ENCODE peak calls at places on chromosomes 12 and 14, in nine cellular contexts. G is GM23248; Y is GM20000; V is H9; W is naive thymus-derived CD8-positive, alpha-beta T cell; C is SK-N-SH; T is HuH-7.5; K is C1 segment of cervical spinal cord; J is PC-9. N is an unnamed sample.

GRCh38 chr12:20150835-20151234 is 217.5 kb upstream of the PDE3A start:
- DNase-seq in W (no peak), Y (no peak), T (no peak), K (no peak), J (no peak), G (no peak), C (peak), V (no peak), N (no peak)

GRCh38 chr12:53937099-53937498 is 1.5 kb upstream of the HOXC13 start:
- DNase-seq in K (no peak), G (no peak), C (no peak), V (no peak), Y (no peak), J (no peak), T (no peak), W (no peak), N (no peak)

GRCh38 chr12:49553512-49554088 is 14.3 kb downstream of the MCRS1 start:
- DNase-seq in J (no peak), W (no peak), K (no peak), C (peak), T (no peak), V (no peak), G (peak), Y (peak), N (no peak)

GRCh38 chr12:72246370-72246769 is 25.8 kb upstream of the TRHDE start:
- DNase-seq in J (no peak), T (no peak), G (no peak), K (no peak), Y (no peak), C (no peak), V (no peak), W (no peak), N (no peak)

GRCh38 chr12:78878447-78878846 is 13.9 kb downstream of the SYT1 start:
- DNase-seq in K (no peak), W (no peak), Y (no peak), V (no peak), G (no peak), J (no peak), C (no peak), T (no peak), N (no peak)

GRCh38 chr12:131773582-131774221 is 54.5 kb upstream of the MMP17 start:
- DNase-seq in C (no peak), Y (peak), G (no peak), W (no peak), K (no peak), V (peak), T (no peak), J (no peak), N (no peak)

GRCh38 chr12:25308761-25309160 is 58.0 kb upstream of the KRAS start:
- DNase-seq in J (no peak), T (no peak), Y (no peak), C (no peak), V (no peak), G (peak), K (no peak), W (no peak), N (no peak)

GRCh38 chr12:120314220-120314619 is 12.1 kb downstream of the SIRT4 start:
- DNase-seq in Y (no peak), J (no peak), W (no peak), C (no peak), V (peak), G (peak), K (no peak), T (no peak), N (no peak)

GRCh38 chr14:67857778-67858350 is 38.3 kb downstream of the RAD51B start:
- DNase-seq in T (no peak), K (no peak), Y (no peak), W (no peak), J (no peak), C (no peak), G (no peak), V (peak), N (no peak)

GRCh38 chr12:111868676-111869588 is 26.9 kb downstream of the MAPKAPK5 start:
- DNase-seq in T (no peak), K (no peak), C (no peak), Y (no peak), G (no peak), W (no peak), V (peak), J (no peak), N (no peak)

GRCh38 chr14:58171090-58171489 is 19.1 kb upstream of the ARMH4 start:
- DNase-seq in C (peak), G (peak), J (peak), Y (peak), K (peak), T (peak), W (no peak), V (peak), N (no peak)

GRCh38 chr14:65864549-65864948 is 452.0 kb downstream of the FUT8 start:
- DNase-seq in G (no peak), T (no peak), Y (no peak), K (no peak), J (no peak), C (no peak), V (no peak), W (no peak), N (no peak)

GRCh38 chr14:98177551-98177950 is 1094.4 kb downstream of the BCL11B start:
- DNase-seq in K (no peak), Y (no peak), V (no peak), J (no peak), T (no peak), G (no peak), C (no peak), W (peak), N (peak)

GRCh38 chr14:92503756-92504491 is 9.7 kb upstream of the RIN3 start:
- DNase-seq in T (peak), Y (no peak), V (no peak), C (no peak), W (no peak), G (peak), K (no peak), J (peak), N (no peak)

GRCh38 chr12:119681139-119681538 is 13.2 kb downstream of the PRKAB1 start:
- DNase-seq in G (no peak), J (no peak), V (no peak), K (no peak), T (no peak), W (no peak), C (no peak), Y (no peak), N (no peak)

GRCh38 chr12:30108666-30109065 is 324.9 kb upstream of the TMTC1 start:
- DNase-seq in V (no peak), J (no peak), G (no peak), C (no peak), T (no peak), K (no peak), W (no peak), Y (no peak), N (no peak)

GRCh38 chr14:64671591-64671990 is 32.6 kb upstream of the PLEKHG3 start:
- DNase-seq in K (no peak), C (peak), J (no peak), V (no peak), W (no peak), Y (peak), G (peak), T (peak), N (no peak)

GRCh38 chr12:89281534-89281857 is 70.8 kb downstream of the DUSP6 start:
- DNase-seq in T (no peak), Y (no peak), K (no peak), C (no peak), J (no peak), G (no peak), W (no peak), V (no peak), N (no peak)

GRCh38 chr12:92134638-92135274 is 10.9 kb downstream of the BTG1 start:
- DNase-seq in G (peak), T (no peak), C (no peak), W (no peak), J (no peak), V (no peak), Y (no peak), K (no peak), N (no peak)

GRCh38 chr12:11648514-11649412 is 711 bp upstream of the ETV6 start:
- DNase-seq in C (peak), K (peak), J (peak), G (peak), W (peak), Y (peak), V (peak), T (peak), N (peak)

GRCh38 chr12:31900271-31900670 is 58.9 kb upstream of the RESF1 start:
- DNase-seq in J (no peak), T (no peak), V (no peak), W (no peak), Y (no peak), C (no peak), K (no peak), G (no peak), N (no peak)

GRCh38 chr12:68743416-68743815 is 2.6 kb upstream of the SLC35E3 start:
- DNase-seq in K (no peak), T (no peak), Y (no peak), V (no peak), J (no peak), W (no peak), C (no peak), G (peak), N (no peak)

GRCh38 chr14:69505338-69506240 is 21.1 kb downstream of the PLEKHD1 start:
- DNase-seq in C (no peak), W (no peak), K (no peak), V (no peak), T (no peak), Y (no peak), J (peak), G (no peak), N (no peak)

GRCh38 chr12:57475271-57476161 is 4.2 kb downstream of the ARHGAP9 start:
- DNase-seq in V (peak), K (no peak), W (no peak), T (no peak), Y (no peak), C (peak), J (no peak), G (peak), N (no peak)

GRCh38 chr12:51218607-51219161 is 822 bp upstream of the POU6F1 start:
- DNase-seq in G (no peak), Y (no peak), K (no peak), T (peak), V (peak), W (no peak), C (no peak), J (no peak), N (no peak)

GRCh38 chr12:14454098-14454907 is 88.8 kb downstream of the ATF7IP start:
- DNase-seq in C (peak), W (peak), V (peak), K (no peak), T (peak), Y (peak), J (peak), G (peak), N (peak)

GRCh38 chr14:90760591-90761316 is 55.5 kb downstream of the TTC7B start:
- DNase-seq in J (no peak), K (no peak), Y (peak), W (no peak), V (peak), T (peak), G (peak), C (peak), N (no peak)